ENCODE peak calls at places on chromosomes 2 and 18, in eight cellular contexts. Y, S, L, A, O, N, I and F are unnamed samples.

GRCh38 chr2:72923833-72924352 is 6.6 kb downstream of the EMX1 start:
- DNase-seq in I (no peak), S (no peak), N (peak; percentile 71), A (no peak), L (no peak), O (no peak), Y (no peak), F (no peak)

GRCh38 chr2:70357076-70358071 is 55.5 kb upstream of the FAM136A start:
- DNase-seq in O (no peak), A (no peak), S (no peak), N (peak; percentile 46), Y (no peak), L (no peak), I (no peak), F (no peak)

GRCh38 chr2:177038772-177039484 is 173.7 kb upstream of the HNRNPA3 start:
- DNase-seq in S (no peak), N (no peak), Y (no peak), O (no peak), I (no peak), A (no peak), L (no peak), F (no peak)

GRCh38 chr2:3251974-3252373 is 125.6 kb downstream of the EIPR1 start:
- DNase-seq in N (no peak), A (no peak), Y (no peak), I (no peak), L (no peak), S (no peak), O (no peak), F (no peak)

GRCh38 chr2:42336361-42336965 is 24.6 kb downstream of the COX7A2L start:
- DNase-seq in A (no peak), Y (no peak), O (no peak), L (no peak), I (no peak), S (no peak), N (no peak), F (no peak)

GRCh38 chr2:220373878-220374277 is 746.4 kb downstream of the SLC4A3 start:
- DNase-seq in O (no peak), A (no peak), N (peak; percentile 8), I (no peak), Y (no peak), L (no peak), S (no peak), F (no peak)

GRCh38 chr2:99488999-99489757 is 639 bp downstream of the REV1 start:
- DNase-seq in I (peak; percentile 59), S (peak; percentile 67), O (peak; percentile 67), L (peak; percentile 73), N (peak; percentile 62), Y (peak; percentile 43), A (peak; percentile 35), F (peak; percentile 47)

GRCh38 chr18:31491586-31491985 is 6.4 kb upstream of the DSG2 start:
- DNase-seq in A (no peak), N (no peak), O (no peak), Y (no peak), I (no peak), L (no peak), S (no peak), F (no peak)

GRCh38 chr18:74745658-74746403 is 148.2 kb downstream of the ZNF407 start:
- DNase-seq in I (no peak), A (no peak), L (no peak), S (no peak), Y (no peak), N (no peak), O (no peak), F (no peak)

GRCh38 chr2:27655155-27655951 is 8.1 kb downstream of the SUPT7L start:
- DNase-seq in S (no peak), A (no peak), I (no peak), L (no peak), O (no peak), N (peak; percentile 11), Y (no peak), F (no peak)

GRCh38 chr18:31203086-31203793 is 40.6 kb upstream of the DSC1 start:
- DNase-seq in O (no peak), I (no peak), A (no peak), L (no peak), S (no peak), N (no peak), Y (no peak), F (peak; percentile 96)

GRCh38 chr18:48697441-48697840 is 158.6 kb downstream of the CTIF start:
- DNase-seq in O (no peak), A (no peak), I (no peak), S (no peak), N (no peak), L (no peak), Y (no peak), F (no peak)

GRCh38 chr18:5962362-5962761 is 67.0 kb upstream of the TMEM200C start:
- DNase-seq in A (no peak), N (no peak), Y (no peak), S (no peak), I (no peak), O (no peak), L (peak; percentile 14), F (no peak)

GRCh38 chr2:167383610-167384194 is 495.4 kb downstream of the XIRP2 start:
- DNase-seq in I (no peak), A (no peak), O (no peak), N (no peak), L (no peak), S (no peak), Y (no peak), F (no peak)

GRCh38 chr2:180823546-180824141 is 156.8 kb upstream of the UBE2E3 start:
- DNase-seq in S (no peak), A (no peak), L (no peak), Y (no peak), O (no peak), N (no peak), I (no peak), F (no peak)

GRCh38 chr2:180829261-180829660 is 151.1 kb upstream of the UBE2E3 start:
- DNase-seq in Y (no peak), L (no peak), O (no peak), I (no peak), S (no peak), A (no peak), N (no peak), F (no peak)
- H3K27ac ChIP-seq in Y (no peak overlapping the region), L (no peak overlapping the region), O (no peak overlapping the region), I (no peak overlapping the region), S (no peak overlapping the region), A (no peak overlapping the region), N (no peak overlapping the region), F (no peak overlapping the region)

GRCh38 chr2:172928754-172929153 is 146.9 kb upstream of the MAP3K20 start:
- DNase-seq in S (no peak), I (no peak), A (no peak), Y (no peak), L (peak; percentile 22), N (no peak), O (no peak), F (no peak)

GRCh38 chr2:172925600-172925999 is 150.0 kb upstream of the MAP3K20 start:
- DNase-seq in L (no peak), O (no peak), I (no peak), Y (no peak), N (no peak), S (no peak), A (no peak), F (no peak)

GRCh38 chr2:172930871-172931255 is 144.8 kb upstream of the MAP3K20 start:
- DNase-seq in N (no peak), O (no peak), A (no peak), L (no peak), I (no peak), Y (peak; percentile 32), S (no peak), F (no peak)

GRCh38 chr2:172929644-172930043 is 146.0 kb upstream of the MAP3K20 start:
- DNase-seq in O (no peak), L (no peak), Y (no peak), I (no peak), N (no peak), A (no peak), S (no peak), F (no peak)

DNA sequence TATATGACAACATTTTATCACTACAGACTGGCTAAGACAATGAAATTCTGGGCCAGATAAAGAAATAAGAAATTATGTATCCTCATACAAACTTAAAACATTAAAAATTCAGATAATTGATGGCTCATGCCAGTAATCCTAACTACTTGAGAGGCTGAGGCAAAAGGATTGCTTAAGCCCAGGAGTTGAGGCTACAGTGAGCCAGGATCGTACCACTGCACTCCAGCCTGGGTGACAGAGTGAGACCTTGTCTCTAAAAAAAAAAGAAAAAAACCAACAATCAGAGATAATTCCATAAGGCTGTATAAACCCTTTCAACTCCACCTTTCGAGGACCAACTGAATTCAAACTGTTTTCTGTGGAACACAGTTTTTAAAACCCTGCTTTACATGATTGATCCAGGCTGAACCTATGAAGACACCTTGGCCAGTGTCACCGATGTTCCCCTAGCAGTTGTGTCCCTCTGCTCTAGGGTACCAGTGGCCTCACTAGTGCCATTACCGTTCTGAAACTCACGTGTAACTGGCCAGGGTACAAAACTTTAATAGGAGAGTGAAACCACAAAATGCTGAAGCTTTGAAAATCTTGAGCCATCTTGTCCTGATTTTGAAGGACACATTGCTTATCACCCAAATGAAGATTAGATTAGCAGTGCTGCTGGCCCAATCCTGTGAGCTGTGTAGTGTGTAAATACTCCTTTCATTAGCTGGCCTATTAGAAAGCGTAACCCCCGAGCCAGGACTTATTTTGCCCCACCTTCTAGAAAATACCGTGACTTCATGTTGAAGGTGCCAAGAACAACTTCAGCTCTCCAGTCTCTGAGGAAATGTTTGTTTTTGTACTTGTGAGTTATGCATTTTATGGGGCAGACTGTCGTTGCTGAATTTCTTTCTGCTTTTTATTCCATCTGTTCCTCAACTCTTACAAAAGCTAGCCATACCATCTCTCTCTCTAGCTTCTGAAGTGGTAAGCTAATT is 148.0 kb upstream of the MAP3K20 start:
- DNase-seq in S (peak; percentile 66), N (no peak), Y (no peak), A (no peak), L (peak; percentile 74), O (peak; percentile 79), I (no peak), F (no peak)
- H3K4me3 ChIP-seq in S (no peak overlapping the region), N (no peak overlapping the region), Y (no peak overlapping the region), A (no peak overlapping the region), L (no peak overlapping the region), O (no peak overlapping the region), I (no peak overlapping the region), F (no peak overlapping the region)

DNA sequence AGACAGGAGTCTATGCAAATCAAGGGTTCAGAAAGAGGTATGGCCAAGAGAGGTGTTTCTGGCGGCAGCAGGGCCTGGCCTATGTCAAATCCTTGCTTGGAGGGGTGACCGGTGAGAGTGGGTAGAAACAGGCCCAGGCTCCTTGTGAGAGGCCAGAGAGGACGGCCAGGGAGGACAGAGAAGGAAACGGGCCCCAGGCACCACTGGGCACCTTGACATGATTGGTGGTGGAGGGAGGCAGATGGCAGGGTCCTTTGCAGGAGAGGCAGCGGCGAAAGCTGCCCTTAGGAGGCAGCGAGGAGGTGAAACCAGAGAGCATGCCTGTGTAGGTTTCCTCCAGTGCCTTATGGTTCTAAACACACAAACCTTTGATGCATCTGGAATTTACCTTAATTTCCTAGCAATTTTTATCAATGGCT is 6.2 kb downstream of the RAMP1 start:
- DNase-seq in Y (no peak), L (no peak), I (no peak), O (no peak), S (peak; percentile 9), N (no peak), A (no peak), F (no peak)
- H3K27ac ChIP-seq in Y (no peak overlapping the region), L (peak overlapping the region; percentile 96), I (no peak overlapping the region), O (peak overlapping the region; percentile 94), S (peak overlapping the region; percentile 73), N (no peak overlapping the region), A (peak overlapping the region; percentile 74), F (no peak overlapping the region)

DNA sequence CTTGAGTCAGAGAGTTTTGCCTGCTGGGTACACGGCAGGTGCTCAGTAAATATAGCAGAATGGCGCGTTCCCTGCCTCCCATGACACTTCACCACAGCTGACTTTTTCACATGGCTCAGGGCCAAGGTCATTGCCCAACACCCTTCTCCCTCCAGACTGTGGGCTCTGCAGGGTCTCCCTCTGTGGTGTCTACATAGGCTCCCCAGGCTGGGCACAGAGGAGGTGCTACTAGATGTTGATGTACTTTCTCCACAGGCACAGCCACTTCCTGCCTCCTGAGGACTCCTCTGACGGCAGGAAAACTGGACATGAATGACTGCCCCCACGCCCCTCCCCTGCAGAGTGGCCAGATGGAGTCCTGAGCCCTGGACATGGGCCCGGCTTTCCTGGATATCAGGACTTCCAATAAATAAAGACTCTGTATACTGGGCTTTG is 4.2 kb downstream of the CHCHD5 start:
- DNase-seq in N (no peak), I (no peak), A (peak; percentile 35), S (peak; percentile 95), Y (no peak), L (peak; percentile 96), O (no peak), F (no peak)
- H3K4me3 ChIP-seq in N (no peak overlapping the region), I (no peak overlapping the region), A (no peak overlapping the region), S (no peak overlapping the region), Y (no peak overlapping the region), L (no peak overlapping the region), O (no peak overlapping the region), F (no peak overlapping the region)